ENCODE peak calls at places on chromosome 14, in eight cellular contexts. One of them, this sample, is unnamed.

GRCh38 chr14:96410119-96410518 is 18.2 kb downstream of the AK7 start:
- ATAC-seq in upper lobe of left lung: no peak
- ATAC-seq in Panc1: peak; percentile 51
- ATAC-seq in HepG2: no peak
- ATAC-seq in HCT116: peak; percentile 49
- ATAC-seq in GM12878: no peak
- ATAC-seq in GM23338: no peak
- ATAC-seq in K562: no peak
- ATAC-seq in this sample: no peak

GRCh38 chr14:52473557-52473956 is 78.7 kb downstream of the TXNDC16 start:
- ATAC-seq in upper lobe of left lung: no peak
- ATAC-seq in Panc1: no peak
- ATAC-seq in HepG2: no peak
- ATAC-seq in HCT116: no peak
- ATAC-seq in GM12878: peak; percentile 30
- ATAC-seq in GM23338: no peak
- ATAC-seq in K562: no peak
- ATAC-seq in this sample: no peak

GRCh38 chr14:39603942-39604341 is 171.7 kb upstream of the FBXO33 start:
- ATAC-seq in upper lobe of left lung: no peak
- ATAC-seq in Panc1: no peak
- ATAC-seq in HepG2: no peak
- ATAC-seq in HCT116: no peak
- ATAC-seq in GM12878: no peak
- ATAC-seq in GM23338: no peak
- ATAC-seq in K562: no peak
- ATAC-seq in this sample: no peak

GRCh38 chr14:91135039-91135438 is 21.2 kb downstream of the DGLUCY start:
- ATAC-seq in upper lobe of left lung: no peak
- ATAC-seq in Panc1: no peak
- ATAC-seq in HepG2: no peak
- ATAC-seq in HCT116: no peak
- ATAC-seq in GM12878: no peak
- ATAC-seq in GM23338: no peak
- ATAC-seq in K562: no peak
- ATAC-seq in this sample: no peak

GRCh38 chr14:95396221-95396620 is 76.5 kb upstream of the CLMN start:
- ATAC-seq in upper lobe of left lung: no peak
- ATAC-seq in Panc1: no peak
- ATAC-seq in HepG2: no peak
- ATAC-seq in HCT116: no peak
- ATAC-seq in GM12878: peak; percentile 34
- ATAC-seq in GM23338: no peak
- ATAC-seq in K562: no peak
- ATAC-seq in this sample: no peak

GRCh38 chr14:64914237-64914971 is at the start of gene CHURC1:
- ATAC-seq in upper lobe of left lung: peak; percentile 99
- ATAC-seq in Panc1: peak; percentile 100
- ATAC-seq in HepG2: peak; percentile 98
- ATAC-seq in HCT116: peak; percentile 98
- ATAC-seq in GM12878: peak; percentile 98
- ATAC-seq in GM23338: peak; percentile 98
- ATAC-seq in K562: peak; percentile 98
- ATAC-seq in this sample: peak; percentile 99

GRCh38 chr14:37330910-37331309 is 133.2 kb downstream of the MIPOL1 start:
- ATAC-seq in upper lobe of left lung: no peak
- ATAC-seq in Panc1: no peak
- ATAC-seq in HepG2: no peak
- ATAC-seq in HCT116: no peak
- ATAC-seq in GM12878: no peak
- ATAC-seq in GM23338: no peak
- ATAC-seq in K562: no peak
- ATAC-seq in this sample: no peak

GRCh38 chr14:65849096-65849495 is 436.6 kb downstream of the FUT8 start:
- ATAC-seq in upper lobe of left lung: no peak
- ATAC-seq in Panc1: no peak
- ATAC-seq in HepG2: no peak
- ATAC-seq in HCT116: no peak
- ATAC-seq in GM12878: no peak
- ATAC-seq in GM23338: no peak
- ATAC-seq in K562: no peak
- ATAC-seq in this sample: no peak

GRCh38 chr14:40004871-40005503 is 572.8 kb upstream of the FBXO33 start:
- ATAC-seq in upper lobe of left lung: no peak
- ATAC-seq in Panc1: no peak
- ATAC-seq in HepG2: no peak
- ATAC-seq in HCT116: no peak
- ATAC-seq in GM12878: no peak
- ATAC-seq in GM23338: no peak
- ATAC-seq in K562: no peak
- ATAC-seq in this sample: no peak

GRCh38 chr14:60753264-60754126 is 18.9 kb downstream of the MNAT1 start:
- ATAC-seq in upper lobe of left lung: peak; percentile 53
- ATAC-seq in Panc1: no peak
- ATAC-seq in HepG2: no peak
- ATAC-seq in HCT116: no peak
- ATAC-seq in GM12878: peak; percentile 97
- ATAC-seq in GM23338: no peak
- ATAC-seq in K562: peak; percentile 82
- ATAC-seq in this sample: no peak

GRCh38 chr14:76337619-76338545 is 38.1 kb upstream of the ESRRB start:
- ATAC-seq in upper lobe of left lung: no peak
- ATAC-seq in Panc1: peak; percentile 51
- ATAC-seq in HepG2: peak; percentile 29
- ATAC-seq in HCT116: peak; percentile 71
- ATAC-seq in GM12878: no peak
- ATAC-seq in GM23338: peak; percentile 23
- ATAC-seq in K562: no peak
- ATAC-seq in this sample: no peak

GRCh38 chr14:103361868-103362267 is 23.3 kb upstream of the MARK3 start:
- ATAC-seq in upper lobe of left lung: peak; percentile 77
- ATAC-seq in Panc1: no peak
- ATAC-seq in HepG2: peak; percentile 68
- ATAC-seq in HCT116: peak; percentile 72
- ATAC-seq in GM12878: no peak
- ATAC-seq in GM23338: no peak
- ATAC-seq in K562: peak; percentile 51
- ATAC-seq in this sample: peak; percentile 81

GRCh38 chr14:50363734-50364113 is 33.0 kb downstream of the CDKL1 start:
- ATAC-seq in upper lobe of left lung: peak; percentile 92
- ATAC-seq in Panc1: peak; percentile 71
- ATAC-seq in HepG2: peak; percentile 37
- ATAC-seq in HCT116: no peak
- ATAC-seq in GM12878: peak; percentile 97
- ATAC-seq in GM23338: no peak
- ATAC-seq in K562: peak; percentile 22
- ATAC-seq in this sample: peak; percentile 81

GRCh38 chr14:23319746-23320583 is 1.3 kb upstream of the PABPN1 start:
- ATAC-seq in upper lobe of left lung: no peak
- ATAC-seq in Panc1: no peak
- ATAC-seq in HepG2: no peak
- ATAC-seq in HCT116: no peak
- ATAC-seq in GM12878: no peak
- ATAC-seq in GM23338: no peak
- ATAC-seq in K562: no peak
- ATAC-seq in this sample: no peak

GRCh38 chr14:74257078-74257987 is 18.1 kb downstream of the VSX2 start:
- ATAC-seq in upper lobe of left lung: peak; percentile 95
- ATAC-seq in Panc1: peak; percentile 84
- ATAC-seq in HepG2: peak; percentile 77
- ATAC-seq in HCT116: peak; percentile 92
- ATAC-seq in GM12878: peak; percentile 96
- ATAC-seq in GM23338: peak; percentile 69
- ATAC-seq in K562: peak; percentile 94
- ATAC-seq in this sample: peak; percentile 82

GRCh38 chr14:72828604-72829003 is 65.3 kb downstream of the DPF3 start:
- ATAC-seq in upper lobe of left lung: no peak
- ATAC-seq in Panc1: no peak
- ATAC-seq in HepG2: no peak
- ATAC-seq in HCT116: no peak
- ATAC-seq in GM12878: no peak
- ATAC-seq in GM23338: no peak
- ATAC-seq in K562: no peak
- ATAC-seq in this sample: no peak

GRCh38 chr14:72825486-72825885 is 68.4 kb downstream of the DPF3 start:
- ATAC-seq in upper lobe of left lung: no peak
- ATAC-seq in Panc1: no peak
- ATAC-seq in HepG2: no peak
- ATAC-seq in HCT116: no peak
- ATAC-seq in GM12878: no peak
- ATAC-seq in GM23338: no peak
- ATAC-seq in K562: peak; percentile 18
- ATAC-seq in this sample: no peak

GRCh38 chr14:72822946-72823611 is 70.8 kb downstream of the DPF3 start:
- ATAC-seq in upper lobe of left lung: no peak
- ATAC-seq in Panc1: no peak
- ATAC-seq in HepG2: no peak
- ATAC-seq in HCT116: no peak
- ATAC-seq in GM12878: no peak
- ATAC-seq in GM23338: no peak
- ATAC-seq in K562: peak; percentile 77
- ATAC-seq in this sample: no peak

GRCh38 chr14:72826039-72826438 is 67.9 kb downstream of the DPF3 start:
- ATAC-seq in upper lobe of left lung: no peak
- ATAC-seq in Panc1: no peak
- ATAC-seq in HepG2: no peak
- ATAC-seq in HCT116: no peak
- ATAC-seq in GM12878: no peak
- ATAC-seq in GM23338: no peak
- ATAC-seq in K562: peak; percentile 77
- ATAC-seq in this sample: no peak

DNA sequence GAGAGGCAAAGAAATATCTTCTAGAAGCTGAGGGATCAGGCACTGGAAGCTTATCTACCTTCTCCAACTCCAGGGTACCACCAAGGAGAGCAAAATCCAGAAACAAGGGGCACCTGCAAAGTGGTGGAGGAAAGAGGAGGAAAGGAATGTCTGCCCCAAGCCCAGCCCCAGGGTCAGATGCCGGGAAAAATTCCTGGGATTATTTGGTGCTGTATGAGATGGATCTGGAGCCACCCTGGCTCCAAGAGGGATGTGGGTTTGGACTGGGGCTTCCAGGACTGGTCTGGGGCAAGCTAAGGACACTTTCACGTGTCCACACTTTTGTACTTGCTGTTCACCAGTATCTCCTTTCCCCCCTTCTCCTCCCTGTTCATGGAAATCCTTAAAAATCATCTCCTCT is 69.8 kb downstream of the DPF3 start:
- ATAC-seq in upper lobe of left lung: no peak
- ATAC-seq in Panc1: no peak
- ATAC-seq in HepG2: no peak
- ATAC-seq in HCT116: no peak
- ATAC-seq in GM12878: no peak
- ATAC-seq in GM23338: no peak
- ATAC-seq in K562: no peak
- ATAC-seq in this sample: no peak
- H3K27ac ChIP-seq in upper lobe of left lung: no peak overlapping the region
- H3K27ac ChIP-seq in Panc1: no peak overlapping the region
- H3K27ac ChIP-seq in HepG2: no peak overlapping the region
- H3K27ac ChIP-seq in HCT116: no peak overlapping the region
- H3K27ac ChIP-seq in GM12878: no peak overlapping the region
- H3K27ac ChIP-seq in GM23338: no peak overlapping the region
- H3K27ac ChIP-seq in K562: no peak overlapping the region
- H3K27ac ChIP-seq in this sample: no peak overlapping the region

GRCh38 chr14:34554540-34555250 is 15.2 kb upstream of the EAPP start:
- ATAC-seq in upper lobe of left lung: no peak
- ATAC-seq in Panc1: no peak
- ATAC-seq in HepG2: no peak
- ATAC-seq in HCT116: no peak
- ATAC-seq in GM12878: no peak
- ATAC-seq in GM23338: no peak
- ATAC-seq in K562: no peak
- ATAC-seq in this sample: no peak
- H3K4me3 ChIP-seq in upper lobe of left lung: no peak overlapping the region
- H3K4me3 ChIP-seq in Panc1: peak overlapping the region; percentile 44
- H3K4me3 ChIP-seq in HepG2: peak overlapping the region; percentile 0
- H3K4me3 ChIP-seq in HCT116: no peak overlapping the region
- H3K4me3 ChIP-seq in GM12878: no peak overlapping the region
- H3K4me3 ChIP-seq in GM23338: no peak overlapping the region
- H3K4me3 ChIP-seq in K562: no peak overlapping the region
- H3K4me3 ChIP-seq in this sample: no peak overlapping the region

GRCh38 chr14:69056389-69056788 is 77.3 kb upstream of the ACTN1 start:
- ATAC-seq in upper lobe of left lung: no peak
- ATAC-seq in Panc1: no peak
- ATAC-seq in HepG2: no peak
- ATAC-seq in HCT116: no peak
- ATAC-seq in GM12878: no peak
- ATAC-seq in GM23338: peak; percentile 95
- ATAC-seq in K562: peak; percentile 87
- ATAC-seq in this sample: peak; percentile 22

GRCh38 chr14:69052181-69052601 is 73.1 kb upstream of the ACTN1 start:
- ATAC-seq in upper lobe of left lung: no peak
- ATAC-seq in Panc1: no peak
- ATAC-seq in HepG2: no peak
- ATAC-seq in HCT116: no peak
- ATAC-seq in GM12878: no peak
- ATAC-seq in GM23338: no peak
- ATAC-seq in K562: no peak
- ATAC-seq in this sample: no peak

GRCh38 chr14:69055973-69056372 is 76.9 kb upstream of the ACTN1 start:
- ATAC-seq in upper lobe of left lung: no peak
- ATAC-seq in Panc1: no peak
- ATAC-seq in HepG2: no peak
- ATAC-seq in HCT116: no peak
- ATAC-seq in GM12878: no peak
- ATAC-seq in GM23338: no peak
- ATAC-seq in K562: no peak
- ATAC-seq in this sample: no peak

GRCh38 chr14:69054030-69054429 is 74.9 kb upstream of the ACTN1 start:
- ATAC-seq in upper lobe of left lung: no peak
- ATAC-seq in Panc1: no peak
- ATAC-seq in HepG2: no peak
- ATAC-seq in HCT116: no peak
- ATAC-seq in GM12878: no peak
- ATAC-seq in GM23338: no peak
- ATAC-seq in K562: no peak
- ATAC-seq in this sample: no peak

GRCh38 chr14:69055125-69055524 is 76.0 kb upstream of the ACTN1 start:
- ATAC-seq in upper lobe of left lung: peak; percentile 91
- ATAC-seq in Panc1: no peak
- ATAC-seq in HepG2: no peak
- ATAC-seq in HCT116: no peak
- ATAC-seq in GM12878: no peak
- ATAC-seq in GM23338: no peak
- ATAC-seq in K562: no peak
- ATAC-seq in this sample: no peak
- TF ChIP-seq POLR2AphosphoS5 in upper lobe of left lung: no peak
- TF ChIP-seq POLR2AphosphoS5 in Panc1: no peak
- TF ChIP-seq POLR2AphosphoS5 in HepG2: no peak
- TF ChIP-seq POLR2AphosphoS5 in HCT116: no peak
- TF ChIP-seq POLR2AphosphoS5 in GM12878: no peak
- TF ChIP-seq POLR2AphosphoS5 in GM23338: no peak
- TF ChIP-seq POLR2AphosphoS5 in K562: no peak
- TF ChIP-seq POLR2AphosphoS5 in this sample: no peak

GRCh38 chr14:42112108-42112507 is 505.4 kb downstream of the LRFN5 start:
- ATAC-seq in upper lobe of left lung: no peak
- ATAC-seq in Panc1: no peak
- ATAC-seq in HepG2: no peak
- ATAC-seq in HCT116: no peak
- ATAC-seq in GM12878: no peak
- ATAC-seq in GM23338: no peak
- ATAC-seq in K562: no peak
- ATAC-seq in this sample: no peak
- H3K27ac ChIP-seq in upper lobe of left lung: no peak overlapping the region
- H3K27ac ChIP-seq in Panc1: no peak overlapping the region
- H3K27ac ChIP-seq in HepG2: no peak overlapping the region
- H3K27ac ChIP-seq in HCT116: no peak overlapping the region
- H3K27ac ChIP-seq in GM12878: no peak overlapping the region
- H3K27ac ChIP-seq in GM23338: no peak overlapping the region
- H3K27ac ChIP-seq in K562: no peak overlapping the region
- H3K27ac ChIP-seq in this sample: no peak overlapping the region